ENCODE peak calls at places on chromosomes 6 and 20, in six cellular contexts. U, L, S, B, M and V are unnamed samples.
A peak's percentile ranks its signal among the peaks of the same experiment; 100 is the strongest.

GRCh38 chr6:148064406-148065134 is 278.1 kb upstream of the SASH1 start:
- DNase-seq in U (no peak), L (no peak), S (peak; percentile 73), B (no peak), M (no peak), V (no peak)

GRCh38 chr20:17281478-17281877 is 54.6 kb downstream of the PCSK2 start:
- DNase-seq in U (peak; percentile 34), L (no peak), S (peak; percentile 1), B (no peak), M (no peak), V (peak; percentile 16)

GRCh38 chr6:37103169-37104039 is 66.5 kb upstream of the PIM1 start:
- DNase-seq in U (peak; percentile 73), L (peak; percentile 93), S (peak; percentile 3), B (no peak), M (no peak), V (peak; percentile 85)

GRCh38 chr6:140436023-140436811 is 1061.8 kb upstream of the CITED2 start:
- DNase-seq in U (no peak), L (no peak), S (peak; percentile 95), B (no peak), M (no peak), V (no peak)

GRCh38 chr6:72621243-72622093 is at the start of gene KCNQ5:
- DNase-seq in U (peak; percentile 73), L (peak; percentile 8), S (peak; percentile 8), B (no peak), M (no peak), V (no peak)

GRCh38 chr20:53413188-53413631 is 180.4 kb downstream of the ZNF217 start:
- DNase-seq in U (peak; percentile 76), L (peak; percentile 70), S (no peak), B (no peak), M (no peak), V (no peak)

GRCh38 chr6:136571065-136571464 is 20.8 kb upstream of the MAP7 start:
- DNase-seq in U (peak; percentile 3), L (no peak), S (no peak), B (no peak), M (no peak), V (no peak)

GRCh38 chr20:33945391-33946079 is 48.2 kb upstream of the RALY start:
- DNase-seq in U (no peak), L (no peak), S (peak; percentile 92), B (peak; percentile 92), M (peak; percentile 67), V (no peak)

GRCh38 chr6:9494864-9495263 is 920.0 kb downstream of the TFAP2A start:
- DNase-seq in U (no peak), L (no peak), S (peak; percentile 58), B (no peak), M (no peak), V (no peak)

GRCh38 chr6:722608-723007 is 29.7 kb upstream of the EXOC2 start:
- DNase-seq in U (peak; percentile 32), L (no peak), S (peak; percentile 72), B (no peak), M (peak; percentile 77), V (no peak)

GRCh38 chr6:158756126-158756525 is 63.0 kb downstream of the EZR start:
- DNase-seq in U (no peak), L (no peak), S (no peak), B (no peak), M (no peak), V (no peak)

GRCh38 chr6:4017847-4018193 is 61.1 kb downstream of the FAM217A start:
- DNase-seq in U (peak; percentile 70), L (no peak), S (peak; percentile 58), B (no peak), M (peak; percentile 43), V (no peak)

GRCh38 chr20:48550814-48551213 is 277.0 kb downstream of the PREX1 start:
- DNase-seq in U (no peak), L (no peak), S (no peak), B (no peak), M (no peak), V (no peak)

GRCh38 chr6:3616565-3617176 is 134.8 kb downstream of the PXDC1 start:
- DNase-seq in U (no peak), L (no peak), S (no peak), B (no peak), M (no peak), V (no peak)

GRCh38 chr6:139640453-139640852 is 266.0 kb upstream of the CITED2 start:
- DNase-seq in U (no peak), L (no peak), S (peak; percentile 38), B (no peak), M (peak; percentile 90), V (no peak)

GRCh38 chr6:121748376-121748775 is 312.9 kb downstream of the GJA1 start:
- DNase-seq in U (no peak), L (no peak), S (peak; percentile 71), B (no peak), M (peak; percentile 22), V (no peak)

GRCh38 chr6:151018911-151019795 is 153.7 kb downstream of the MTHFD1L start:
- DNase-seq in U (no peak), L (no peak), S (no peak), B (no peak), M (no peak), V (peak; percentile 25)

GRCh38 chr6:85449388-85449817 is 480 bp upstream of the NT5E start:
- DNase-seq in U (no peak), L (peak; percentile 18), S (peak; percentile 89), B (no peak), M (no peak), V (no peak)

GRCh38 chr6:39884696-39885095 is 49.6 kb downstream of the MOCS1 start:
- DNase-seq in U (no peak), L (no peak), S (peak; percentile 63), B (no peak), M (no peak), V (no peak)

GRCh38 chr6:21079468-21080048 is 514.0 kb upstream of the SOX4 start:
- DNase-seq in U (no peak), L (no peak), S (peak; percentile 4), B (no peak), M (no peak), V (no peak)

GRCh38 chr6:37618916-37619605 is 78.6 kb downstream of the MDGA1 start:
- DNase-seq in U (no peak), L (no peak), S (no peak), B (no peak), M (peak; percentile 18), V (no peak)

GRCh38 chr6:117399924-117400323 is 25.8 kb downstream of the ROS1 start:
- DNase-seq in U (no peak), L (no peak), S (peak; percentile 14), B (no peak), M (no peak), V (no peak)

GRCh38 chr6:5729813-5730212 is 276.9 kb downstream of the NRN1 start:
- DNase-seq in U (no peak), L (no peak), S (no peak), B (no peak), M (no peak), V (no peak)

GRCh38 chr6:4242593-4242992 is 107.2 kb upstream of the ECI2 start:
- DNase-seq in U (no peak), L (no peak), S (no peak), B (no peak), M (no peak), V (no peak)

GRCh38 chr6:92559002-92559401 is 860.4 kb downstream of the EPHA7 start:
- DNase-seq in U (no peak), L (no peak), S (no peak), B (no peak), M (peak; percentile 11), V (no peak)

GRCh38 chr6:135265278-135265677 is 84.2 kb downstream of the MYB start:
- DNase-seq in U (peak; percentile 88), L (no peak), S (no peak), B (no peak), M (no peak), V (no peak)

GRCh38 chr6:81861281-81861680 is 108.8 kb upstream of the TENT5A start:
- DNase-seq in U (no peak), L (no peak), S (no peak), B (no peak), M (no peak), V (no peak)

GRCh38 chr6:12280901-12281300 is 9.3 kb upstream of the EDN1 start:
- DNase-seq in U (no peak), L (no peak), S (no peak), B (no peak), M (no peak), V (no peak)

GRCh38 chr6:138520463-138520862 is 21.2 kb upstream of the NHSL1 start:
- DNase-seq in U (peak; percentile 44), L (no peak), S (no peak), B (no peak), M (peak; percentile 33), V (no peak)

GRCh38 chr6:10579803-10580202 is 58.7 kb downstream of the GCNT2 start:
- DNase-seq in U (no peak), L (no peak), S (no peak), B (no peak), M (no peak), V (no peak)